ENCODE peak calls at places on chromosomes 16 and 17, in six cellular contexts. Q is GM23338, A is substantia nigra, K is NCI-H345, S is colonic mucosa, B is NCI-H774. O is an unnamed sample.

GRCh38 chr17:61157246-61157887 is 242.3 kb upstream of the TBX2 start:
- DNase-seq in Q (no peak), A (peak; percentile 22), K (peak; percentile 42), S (no peak), B (peak; percentile 24), O (no peak)

GRCh38 chr17:5772720-5773119 is 188.4 kb upstream of the NLRP1 start:
- DNase-seq in S (no peak), K (no peak), Q (no peak), B (no peak), A (no peak), O (no peak)

GRCh38 chr16:3283525-3284447 is 495 bp downstream of the ZNF263 start:
- DNase-seq in K (peak; percentile 45), B (no peak), A (no peak), Q (peak; percentile 36), S (no peak), O (no peak)

GRCh38 chr17:27980035-27980434 is 62.4 kb upstream of the NLK start:
- DNase-seq in A (no peak), B (no peak), K (no peak), S (no peak), Q (no peak), O (no peak)

GRCh38 chr17:42979511-42980273 is at the start of gene PTGES3L:
- DNase-seq in A (peak; percentile 28), S (peak; percentile 61), B (peak; percentile 73), K (peak; percentile 77), Q (peak; percentile 84), O (peak; percentile 90)

GRCh38 chr17:7262192-7263070 is at the start of gene CLDN7:
- DNase-seq in S (peak; percentile 96), B (peak; percentile 55), K (peak; percentile 87), A (no peak), Q (peak; percentile 98), O (no peak)

GRCh38 chr17:40542562-40543411 is 22.5 kb downstream of the CCR7 start:
- DNase-seq in S (peak; percentile 67), A (peak; percentile 48), B (no peak), Q (no peak), K (no peak), O (peak; percentile 40)

GRCh38 chr17:35315283-35315682 is 58.1 kb downstream of the SLFN11 start:
- DNase-seq in A (no peak), K (no peak), B (no peak), S (no peak), Q (no peak), O (no peak)

GRCh38 chr16:66258916-66259845 is 107.3 kb upstream of the CDH5 start:
- DNase-seq in Q (no peak), A (no peak), S (no peak), K (no peak), B (no peak), O (peak; percentile 38)

GRCh38 chr17:80385046-80385445 is 29.9 kb upstream of the ENDOV start:
- DNase-seq in K (no peak), B (no peak), S (no peak), Q (no peak), A (no peak), O (no peak)

GRCh38 chr17:12301551-12301950 is 280.9 kb downstream of the MAP2K4 start:
- DNase-seq in S (no peak), A (no peak), K (no peak), Q (no peak), B (no peak), O (no peak)

GRCh38 chr17:57899391-57899790 is 49.5 kb upstream of the MRPS23 start:
- DNase-seq in Q (no peak), A (no peak), S (no peak), K (no peak), B (no peak), O (no peak)

GRCh38 chr17:40326014-40326831 is 17.2 kb downstream of the RARA start:
- DNase-seq in S (no peak), K (no peak), B (no peak), A (no peak), Q (no peak), O (no peak)

GRCh38 chr16:85384831-85385462 is 228.2 kb upstream of the GSE1 start:
- DNase-seq in B (no peak), Q (peak; percentile 36), S (peak; percentile 83), K (peak; percentile 91), A (no peak), O (no peak)

GRCh38 chr17:49576121-49576905 is 642 bp downstream of the NXPH3 start:
- DNase-seq in A (no peak), S (no peak), B (peak; percentile 5), Q (peak; percentile 82), K (peak; percentile 35), O (peak; percentile 26)

GRCh38 chr17:75447951-75448856 is 8.2 kb upstream of the TMEM94 start:
- DNase-seq in Q (no peak), K (no peak), B (no peak), S (no peak), A (no peak), O (peak; percentile 33)

GRCh38 chr16:3652373-3653037 is 2.0 kb upstream of the DNASE1 start:
- DNase-seq in K (no peak), A (no peak), B (no peak), Q (no peak), S (no peak), O (no peak)

GRCh38 chr17:69477900-69478266 is 63.4 kb downstream of the MAP2K6 start:
- DNase-seq in B (no peak), A (no peak), S (no peak), Q (no peak), K (no peak), O (no peak)

GRCh38 chr16:24624102-24624501 is 84.7 kb downstream of the RBBP6 start:
- DNase-seq in Q (peak; percentile 18), K (no peak), A (no peak), S (no peak), B (no peak), O (no peak)

GRCh38 chr17:27376637-27377547 is 79.4 kb upstream of the KSR1 start:
- DNase-seq in B (no peak), S (no peak), Q (no peak), A (no peak), K (no peak), O (no peak)

GRCh38 chr17:81277421-81277820 is 17.7 kb downstream of the SLC38A10 start:
- DNase-seq in Q (no peak), B (no peak), K (peak; percentile 51), A (peak; percentile 42), S (peak; percentile 65), O (peak; percentile 76)

GRCh38 chr17:15662726-15663125 is 21.4 kb downstream of the TRIM16 start:
- DNase-seq in B (no peak), A (no peak), Q (no peak), K (no peak), S (no peak), O (no peak)

GRCh38 chr16:55868137-55868536 is 7.0 kb downstream of the CES5A start:
- DNase-seq in B (no peak), K (no peak), Q (no peak), A (no peak), S (no peak), O (no peak)

GRCh38 chr17:77287432-77288068 is 146.8 kb downstream of the SEC14L1 start:
- DNase-seq in B (no peak), A (no peak), Q (peak; percentile 49), K (no peak), S (peak; percentile 61), O (no peak)

GRCh38 chr16:63744077-63744874 is 1377.6 kb downstream of the CDH11 start:
- DNase-seq in Q (no peak), A (no peak), B (no peak), S (no peak), K (no peak), O (peak; percentile 31)

GRCh38 chr16:51049276-51049675 is 101.8 kb downstream of the SALL1 start:
- DNase-seq in S (no peak), B (no peak), A (no peak), K (no peak), Q (no peak), O (no peak)

GRCh38 chr17:75637143-75637538 is 3.9 kb downstream of the SMIM5 start:
- DNase-seq in B (no peak), K (no peak), Q (no peak), S (peak; percentile 49), A (peak; percentile 50), O (peak; percentile 61)

GRCh38 chr17:19904412-19904811 is 36.7 kb upstream of the ULK2 start:
- DNase-seq in A (no peak), Q (no peak), S (no peak), K (no peak), B (no peak), O (no peak)

GRCh38 chr17:8466466-8466865 is 30.8 kb downstream of the NDEL1 start:
- DNase-seq in K (no peak), S (no peak), Q (no peak), A (no peak), B (no peak), O (no peak)

GRCh38 chr16:87391324-87391949 is 699 bp upstream of the MAP1LC3B start:
- DNase-seq in K (no peak), S (peak; percentile 65), A (peak; percentile 78), Q (peak; percentile 79), B (no peak), O (peak; percentile 79)

GRCh38 chr17:19016881-19017280 is 12.3 kb upstream of the FAM83G start:
- DNase-seq in A (no peak), S (no peak), B (no peak), K (no peak), Q (no peak), O (no peak)

GRCh38 chr17:13182854-13183253 is 165.0 kb upstream of the ELAC2 start:
- DNase-seq in S (peak; percentile 21), Q (peak; percentile 21), B (peak; percentile 72), A (no peak), K (no peak), O (no peak)

GRCh38 chr17:48131216-48131824 is 23.8 kb downstream of the SNX11 start:
- DNase-seq in B (peak; percentile 78), Q (peak; percentile 96), K (peak; percentile 73), S (peak; percentile 77), A (peak; percentile 19), O (peak; percentile 69)

GRCh38 chr16:89749637-89750036 is 28.3 kb downstream of the ZNF276 start:
- DNase-seq in A (no peak), B (no peak), K (no peak), Q (no peak), S (peak; percentile 60), O (no peak)

GRCh38 chr16:649646-650045 is 481 bp downstream of the WDR90 start:
- DNase-seq in K (peak; percentile 13), A (no peak), B (no peak), S (no peak), Q (no peak), O (no peak)